ENCODE peak calls at places on chromosomes 12 and 14, in four cellular contexts. J is Peyer's patch, P is foreskin keratinocyte, E is ovary. K is an unnamed sample.

GRCh38 chr14:34496679-34497513 is 34.9 kb upstream of the SPTSSA start:
- DNase-seq in J (peak; percentile 70), P (peak; percentile 94), E (peak; percentile 90), K (no peak)

GRCh38 chr14:55731881-55732498 is 152.0 kb downstream of the KTN1 start:
- DNase-seq in J (no peak), P (no peak), E (no peak), K (peak; percentile 7)

GRCh38 chr14:59619071-59619470 is 42.5 kb upstream of the CCDC175 start:
- DNase-seq in J (no peak), P (peak; percentile 12), E (no peak), K (no peak)

GRCh38 chr12:74170645-74171477 is 366.8 kb upstream of the ATXN7L3B start:
- DNase-seq in J (no peak), P (no peak), E (no peak), K (no peak)

GRCh38 chr12:81615031-81615430 is 144.1 kb downstream of the PPFIA2 start:
- DNase-seq in J (no peak), P (no peak), E (no peak), K (no peak)

GRCh38 chr14:76958020-76958965 is 70.2 kb downstream of the IRF2BPL start:
- DNase-seq in J (no peak), P (no peak), E (no peak), K (no peak)

GRCh38 chr12:9108504-9109212 is 7.1 kb downstream of the A2M start:
- DNase-seq in J (no peak), P (no peak), E (no peak), K (no peak)

GRCh38 chr12:26374934-26375333 is 179.6 kb downstream of the SSPN start:
- DNase-seq in J (no peak), P (no peak), E (no peak), K (no peak)

GRCh38 chr12:31922341-31923062 is 36.7 kb upstream of the RESF1 start:
- DNase-seq in J (no peak), P (peak; percentile 67), E (no peak), K (no peak)

GRCh38 chr12:102955926-102956737 is 1.3 kb upstream of the ASCL1 start:
- DNase-seq in J (no peak), P (no peak), E (no peak), K (no peak)

GRCh38 chr12:131060011-131060703 is 106.5 kb downstream of the ADGRD1 start:
- DNase-seq in J (no peak), P (no peak), E (no peak), K (no peak)

GRCh38 chr12:77102691-77103090 is 37.3 kb upstream of the E2F7 start:
- DNase-seq in J (no peak), P (peak; percentile 64), E (no peak), K (no peak)

GRCh38 chr14:22403286-22403685 is 185.7 kb downstream of the DAD1 start:
- DNase-seq in J (no peak), P (no peak), E (no peak), K (no peak)

GRCh38 chr14:77022219-77022852 is 6.2 kb downstream of the IRF2BPL start:
- DNase-seq in J (no peak), P (no peak), E (no peak), K (no peak)

DNA sequence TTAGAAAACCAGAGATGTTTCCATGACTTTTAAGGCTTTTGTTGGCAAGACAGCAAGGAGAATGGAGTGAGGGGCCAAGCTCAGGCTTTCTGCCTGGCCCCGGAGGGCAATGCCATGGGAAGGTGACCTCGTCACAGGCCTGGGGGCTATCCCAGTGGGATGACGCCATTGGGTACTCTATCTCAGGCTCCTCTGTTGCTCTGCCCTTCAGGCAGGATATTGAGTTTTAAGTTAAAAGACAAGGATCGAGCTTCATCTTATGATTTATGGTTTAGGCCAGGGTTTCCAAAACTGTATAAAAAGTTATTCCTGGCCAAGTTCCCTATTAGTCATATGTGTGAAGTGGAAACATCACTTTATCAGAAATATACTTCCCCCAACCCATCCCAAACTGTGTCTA is 127.8 kb downstream of the ZFP36L1 start:
- DNase-seq in J (no peak), P (no peak), E (no peak), K (no peak)
- H3K4me1 ChIP-seq in J (peaks cover 21% of the 10 kb centered on the region), P (no peaks in the 10 kb centered on the region), E (peaks cover 31% of the 10 kb centered on the region), K (no peaks in the 10 kb centered on the region)

GRCh38 chr12:57219205-57219992 is 2.8 kb downstream of the NXPH4 start:
- DNase-seq in J (no peak), P (no peak), E (no peak), K (no peak)

GRCh38 chr12:57220770-57221168 is 4.2 kb downstream of the NXPH4 start:
- DNase-seq in J (no peak), P (no peak), E (no peak), K (no peak)

GRCh38 chr12:57218030-57218853 is 1.6 kb downstream of the NXPH4 start:
- DNase-seq in J (no peak), P (no peak), E (no peak), K (no peak)

GRCh38 chr12:57221169-57221917 is 4.7 kb downstream of the NXPH4 start:
- DNase-seq in J (no peak), P (no peak), E (no peak), K (no peak)

GRCh38 chr12:57219993-57220728 is 3.6 kb downstream of the NXPH4 start:
- DNase-seq in J (no peak), P (no peak), E (no peak), K (no peak)
- H3K27me3 ChIP-seq in J (peaks cover 82% of the 10 kb centered on the region), P (peaks cover 72% of the 10 kb centered on the region), E (peaks cover 20% of the 10 kb centered on the region), K (peaks cover 94% of the 10 kb centered on the region)

GRCh38 chr12:79920421-79921238 is 14.3 kb downstream of the PPP1R12A start:
- DNase-seq in J (no peak), P (no peak), E (no peak), K (no peak)

GRCh38 chr12:79921786-79922185 is 13.1 kb downstream of the PPP1R12A start:
- DNase-seq in J (no peak), P (no peak), E (no peak), K (no peak)

GRCh38 chr12:79925492-79925891 is 9.4 kb downstream of the PPP1R12A start:
- DNase-seq in J (no peak), P (no peak), E (no peak), K (no peak)

GRCh38 chr12:79919762-79920161 is 15.1 kb downstream of the PPP1R12A start:
- DNase-seq in J (no peak), P (no peak), E (no peak), K (no peak)
- H3K4me1 ChIP-seq in J (peaks cover 29% of the 10 kb centered on the region), P (no peaks in the 10 kb centered on the region), E (peaks cover 4% of the 10 kb centered on the region), K (peaks cover 14% of the 10 kb centered on the region)

GRCh38 chr12:48031135-48031960 is 27.1 kb upstream of the COL2A1 start:
- DNase-seq in J (no peak), P (no peak), E (no peak), K (no peak)

GRCh38 chr12:48033451-48033850 is 29.2 kb upstream of the COL2A1 start:
- DNase-seq in J (no peak), P (no peak), E (no peak), K (no peak)

GRCh38 chr12:48029811-48030650 is 25.8 kb upstream of the COL2A1 start:
- DNase-seq in J (no peak), P (no peak), E (no peak), K (no peak)

GRCh38 chr12:48034835-48035805 is 30.8 kb upstream of the COL2A1 start:
- DNase-seq in J (no peak), P (no peak), E (no peak), K (no peak)

GRCh38 chr12:48032597-48032996 is 28.3 kb upstream of the COL2A1 start:
- DNase-seq in J (no peak), P (no peak), E (no peak), K (no peak)
- H3K27me3 ChIP-seq in J (no peaks in the 10 kb centered on the region), P (no peaks in the 10 kb centered on the region), E (no peaks in the 10 kb centered on the region), K (no peaks in the 10 kb centered on the region)

GRCh38 chr14:97993508-97994019 is 1196.4 kb downstream of the VRK1 start:
- DNase-seq in J (no peak), P (no peak), E (no peak), K (no peak)
- H3K4me1 ChIP-seq in J (no peaks in the 10 kb centered on the region), P (no peaks in the 10 kb centered on the region), E (no peaks in the 10 kb centered on the region), K (peaks cover 36% of the 10 kb centered on the region)

GRCh38 chr12:132481345-132481744 is 8.6 kb upstream of the FBRSL1 start:
- DNase-seq in J (no peak), P (no peak), E (no peak), K (no peak)
- H3K27me3 ChIP-seq in J (no peaks in the 10 kb centered on the region), P (peaks cover 39% of the 10 kb centered on the region), E (no peaks in the 10 kb centered on the region), K (no peaks in the 10 kb centered on the region)

GRCh38 chr14:74951443-74952194 is 3.8 kb downstream of the PGF start:
- DNase-seq in J (no peak), P (no peak), E (no peak), K (no peak)

GRCh38 chr14:74948228-74949175 is 6.9 kb downstream of the PGF start:
- DNase-seq in J (no peak), P (no peak), E (no peak), K (no peak)

GRCh38 chr14:74949211-74949610 is 6.2 kb downstream of the PGF start:
- DNase-seq in J (no peak), P (no peak), E (no peak), K (no peak)

GRCh38 chr14:74950795-74951442 is 4.5 kb downstream of the PGF start:
- DNase-seq in J (no peak), P (no peak), E (no peak), K (no peak)

GRCh38 chr14:74949859-74950572 is 5.4 kb downstream of the PGF start:
- DNase-seq in J (no peak), P (no peak), E (no peak), K (no peak)
- H3K4me1 ChIP-seq in J (peaks cover 31% of the 10 kb centered on the region), P (peaks cover 24% of the 10 kb centered on the region), E (peaks cover 4% of the 10 kb centered on the region), K (peaks cover 2% of the 10 kb centered on the region)

GRCh38 chr12:3309805-3310204 is 181.2 kb upstream of the PRMT8 start:
- DNase-seq in J (no peak), P (no peak), E (no peak), K (no peak)

GRCh38 chr12:3311491-3312103 is 179.4 kb upstream of the PRMT8 start:
- DNase-seq in J (no peak), P (no peak), E (no peak), K (no peak)

GRCh38 chr12:3308063-3308462 is 182.9 kb upstream of the PRMT8 start:
- DNase-seq in J (no peak), P (no peak), E (no peak), K (no peak)

GRCh38 chr12:3311027-3311402 is 180.0 kb upstream of the PRMT8 start:
- DNase-seq in J (peak; percentile 74), P (peak; percentile 71), E (no peak), K (no peak)

GRCh38 chr12:3310271-3311026 is 180.6 kb upstream of the PRMT8 start:
- DNase-seq in J (no peak), P (no peak), E (no peak), K (no peak)
- H3K27me3 ChIP-seq in J (no peaks in the 10 kb centered on the region), P (no peaks in the 10 kb centered on the region), E (no peaks in the 10 kb centered on the region), K (no peaks in the 10 kb centered on the region)

GRCh38 chr12:6362383-6362782 is 13.0 kb downstream of the SCNN1A start:
- DNase-seq in J (peak; percentile 8), P (no peak), E (no peak), K (no peak)

GRCh38 chr12:6363330-6364036 is 11.9 kb downstream of the SCNN1A start:
- DNase-seq in J (peak; percentile 94), P (no peak), E (peak; percentile 73), K (peak; percentile 49)

GRCh38 chr12:6361834-6362233 is 13.5 kb downstream of the SCNN1A start:
- DNase-seq in J (peak; percentile 86), P (no peak), E (no peak), K (no peak)

GRCh38 chr12:6364037-6364360 is 11.4 kb downstream of the SCNN1A start:
- DNase-seq in J (no peak), P (no peak), E (peak; percentile 46), K (no peak)

DNA sequence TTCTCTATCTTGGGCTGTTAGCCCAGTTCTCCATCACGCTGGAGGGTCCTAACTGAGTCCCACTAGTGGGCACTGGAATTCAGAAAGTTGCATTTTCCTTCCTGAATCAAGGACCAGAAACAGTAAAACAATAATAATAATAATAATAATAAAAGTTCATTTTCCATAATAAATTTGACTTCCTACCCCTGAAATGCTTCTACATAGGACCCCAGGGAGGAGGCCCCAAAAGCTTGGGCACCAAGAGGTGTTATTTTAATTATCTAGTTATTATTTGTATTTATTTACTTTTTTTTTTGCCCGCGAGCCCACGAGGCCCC is 12.4 kb downstream of the SCNN1A start:
- DNase-seq in J (no peak), P (no peak), E (no peak), K (no peak)
- H3K4me1 ChIP-seq in J (peaks cover 44% of the 10 kb centered on the region), P (peaks cover 3% of the 10 kb centered on the region), E (no peaks in the 10 kb centered on the region), K (peaks cover 16% of the 10 kb centered on the region)

K was measured in effector memory CD4-positive, alpha-beta T cell.